ENCODE peak calls at places on chromosomes 5 and 9, in ten cellular contexts. Y is effector memory CD8-positive, alpha-beta T cell; O is Panc1; C is HS-5; N is CD8-positive, alpha-beta memory T cell; F is AG04450; W is stimulated activated CD8-positive, alpha-beta memory T cell treated with anti-CD3 and anti-CD28 coated beads, Interleukin-2, amount 100 ng/mL, for 1 hour; T is naive B cell; S is GM12891; K is endothelial cell. H is an unnamed sample.

GRCh38 chr9:37749129-37749528 is 4.5 kb upstream of the TRMT10B start:
- DNase-seq in Y (no peak), O (no peak), C (no peak), N (no peak), F (no peak), W (no peak), T (no peak), S (no peak), K (no peak), H (no peak)

GRCh38 chr9:35537898-35538297 is 48.0 kb downstream of the RUSC2 start:
- DNase-seq in Y (no peak), O (no peak), C (no peak), N (no peak), F (no peak), W (no peak), T (no peak), S (no peak), K (no peak), H (no peak)

GRCh38 chr5:92468307-92468706 is 1085.2 kb upstream of the ARRDC3 start:
- DNase-seq in Y (no peak), O (no peak), C (no peak), N (no peak), F (no peak), W (no peak), T (no peak), S (no peak), K (no peak), H (no peak)

GRCh38 chr5:172802013-172802584 is 31.1 kb upstream of the DUSP1 start:
- DNase-seq in Y (no peak), O (no peak), C (no peak), N (no peak), F (no peak), W (no peak), T (no peak), S (no peak), K (no peak), H (no peak)

GRCh38 chr9:81759680-81760215 is 70.4 kb upstream of the TLE1 start:
- DNase-seq in Y (no peak), O (peak; percentile 51), C (peak; percentile 58), N (no peak), F (peak; percentile 88), W (no peak), T (no peak), S (no peak), K (no peak), H (peak; percentile 70)

GRCh38 chr5:35884125-35884788 is 27.6 kb downstream of the IL7R start:
- DNase-seq in Y (no peak), O (no peak), C (peak; percentile 97), N (no peak), F (peak; percentile 51), W (no peak), T (no peak), S (no peak), K (no peak), H (peak; percentile 46)

GRCh38 chr5:144697847-144698262 is 527.2 kb downstream of the KCTD16 start:
- DNase-seq in Y (no peak), O (peak; percentile 78), C (peak; percentile 98), N (no peak), F (peak; percentile 85), W (no peak), T (no peak), S (no peak), K (no peak), H (peak; percentile 92)

GRCh38 chr9:19233344-19233743 is 2.9 kb downstream of the DENND4C start:
- DNase-seq in Y (no peak), O (no peak), C (no peak), N (no peak), F (no peak), W (no peak), T (no peak), S (no peak), K (no peak), H (no peak)

GRCh38 chr5:24630925-24631324 is 13.9 kb downstream of the CDH10 start:
- DNase-seq in Y (no peak), O (no peak), C (no peak), N (no peak), F (no peak), W (no peak), T (no peak), S (no peak), K (no peak), H (no peak)

GRCh38 chr9:127707766-127708165 is 978 bp downstream of the CFAP157 start:
- DNase-seq in Y (peak; percentile 65), O (no peak), C (no peak), N (peak; percentile 33), F (no peak), W (no peak), T (no peak), S (peak; percentile 62), K (no peak), H (no peak)

GRCh38 chr9:37364751-37365360 is 57.6 kb upstream of the GRHPR start:
- DNase-seq in Y (no peak), O (no peak), C (no peak), N (no peak), F (no peak), W (no peak), T (no peak), S (no peak), K (no peak), H (no peak)

GRCh38 chr5:84568171-84568570 is 183.5 kb upstream of the EDIL3 start:
- DNase-seq in Y (no peak), O (no peak), C (no peak), N (no peak), F (no peak), W (no peak), T (no peak), S (no peak), K (no peak), H (no peak)

GRCh38 chr5:65721050-65721774 is 697 bp downstream of the SGTB start:
- DNase-seq in Y (no peak), O (no peak), C (peak; percentile 56), N (no peak), F (peak; percentile 51), W (no peak), T (peak; percentile 18), S (no peak), K (peak; percentile 47), H (peak; percentile 33)

GRCh38 chr9:124797343-124798103 is 20.6 kb downstream of the OLFML2A start:
- DNase-seq in Y (no peak), O (no peak), C (no peak), N (no peak), F (no peak), W (no peak), T (no peak), S (no peak), K (no peak), H (no peak)

GRCh38 chr9:123590499-123590898 is 234.5 kb downstream of the CRB2 start:
- DNase-seq in Y (no peak), O (no peak), C (no peak), N (no peak), F (no peak), W (no peak), T (no peak), S (no peak), K (no peak), H (no peak)

GRCh38 chr9:136624184-136624951 is 38.3 kb upstream of the EGFL7 start:
- DNase-seq in Y (no peak), O (no peak), C (no peak), N (no peak), F (no peak), W (no peak), T (no peak), S (no peak), K (no peak), H (no peak)

GRCh38 chr5:135950611-135951010 is 4.2 kb downstream of the LECT2 start:
- DNase-seq in Y (no peak), O (no peak), C (no peak), N (no peak), F (peak; percentile 52), W (no peak), T (no peak), S (no peak), K (no peak), H (peak; percentile 45)

GRCh38 chr5:102554728-102555127 is 55.9 kb upstream of the SLCO6A1 start:
- DNase-seq in Y (no peak), O (no peak), C (no peak), N (no peak), F (no peak), W (no peak), T (no peak), S (no peak), K (no peak), H (no peak)

GRCh38 chr9:128946945-128947422 is 419 bp downstream of the DOLK start:
- DNase-seq in Y (no peak), O (no peak), C (no peak), N (no peak), F (no peak), W (no peak), T (no peak), S (no peak), K (peak; percentile 25), H (no peak)

GRCh38 chr5:179607449-179607931 is 16.0 kb downstream of the HNRNPH1 start:
- DNase-seq in Y (no peak), O (no peak), C (no peak), N (no peak), F (no peak), W (no peak), T (no peak), S (no peak), K (no peak), H (no peak)

GRCh38 chr9:76401580-76402354 is 7.5 kb upstream of the RFK start:
- DNase-seq in Y (no peak), O (no peak), C (no peak), N (no peak), F (no peak), W (no peak), T (no peak), S (no peak), K (no peak), H (no peak)

GRCh38 chr9:129840024-129840423 is 4.8 kb downstream of the USP20 start:
- DNase-seq in Y (no peak), O (no peak), C (no peak), N (no peak), F (no peak), W (no peak), T (no peak), S (no peak), K (no peak), H (no peak)

GRCh38 chr9:36126016-36126786 is 10.3 kb upstream of the GLIPR2 start:
- DNase-seq in Y (no peak), O (no peak), C (no peak), N (no peak), F (no peak), W (no peak), T (no peak), S (no peak), K (no peak), H (no peak)

GRCh38 chr9:118577121-118577520 is 792.1 kb downstream of the BRINP1 start:
- DNase-seq in Y (no peak), O (no peak), C (peak; percentile 64), N (no peak), F (no peak), W (no peak), T (no peak), S (no peak), K (no peak), H (peak; percentile 17)

GRCh38 chr5:95892784-95893354 is 68.8 kb downstream of the ELL2 start:
- DNase-seq in Y (no peak), O (no peak), C (no peak), N (no peak), F (no peak), W (no peak), T (no peak), S (no peak), K (peak; percentile 43), H (peak; percentile 18)

GRCh38 chr5:111643499-111643898 is 113.5 kb downstream of the NREP start:
- DNase-seq in Y (no peak), O (no peak), C (no peak), N (no peak), F (no peak), W (no peak), T (no peak), S (no peak), K (no peak), H (no peak)

GRCh38 chr9:77707696-77708095 is 59.6 kb upstream of the GNA14 start:
- DNase-seq in Y (no peak), O (peak; percentile 53), C (peak; percentile 97), N (no peak), F (peak; percentile 95), W (no peak), T (no peak), S (no peak), K (no peak), H (peak; percentile 98)

GRCh38 chr9:97632406-97632991 is 669 bp downstream of the TSTD2 start:
- DNase-seq in Y (no peak), O (peak; percentile 5), C (peak; percentile 80), N (peak; percentile 15), F (peak; percentile 48), W (no peak), T (no peak), S (no peak), K (peak; percentile 47), H (peak; percentile 60)

H was measured in fibroblast of the conjunctiva.